ENCODE peak calls at places on chromosome 20, in five cellular contexts. B is WTC11, E is A549, Z is HepG2, F is GM12878. M is an unnamed sample.

GRCh38 chr20:25352746-25353145 is 37.9 kb downstream of the ABHD12 start:
- DNase-seq in B (no peak), E (no peak), Z (no peak), F (no peak), M (no peak)

GRCh38 chr20:13101701-13102100 is 92.9 kb downstream of the SPTLC3 start:
- DNase-seq in Z (no peak), F (no peak), B (no peak), E (no peak), M (no peak)

GRCh38 chr20:31842471-31843157 is 2.8 kb downstream of the FOXS1 start:
- DNase-seq in Z (no peak), F (no peak), B (no peak), E (no peak), M (no peak)

GRCh38 chr20:33724439-33725094 is 4.5 kb upstream of the PXMP4 start:
- DNase-seq in E (no peak), F (no peak), Z (peak), B (no peak), M (no peak)

GRCh38 chr20:9068896-9069663 is at the start of gene PLCB4:
- DNase-seq in E (peak), F (no peak), Z (no peak), B (peak), M (peak)

GRCh38 chr20:49375170-49375569 is 97.3 kb upstream of the ZNFX1 start:
- DNase-seq in B (no peak), E (no peak), F (no peak), Z (no peak), M (no peak)

GRCh38 chr20:51001697-51002265 is 21.1 kb downstream of the KCNG1 start:
- DNase-seq in Z (no peak), F (no peak), E (no peak), B (no peak), M (no peak)

GRCh38 chr20:45920795-45921617 is 9.1 kb upstream of the PLTP start:
- DNase-seq in E (no peak), B (no peak), Z (no peak), F (no peak), M (no peak)

GRCh38 chr20:16535281-16535680 is 38.0 kb downstream of the KIF16B start:
- DNase-seq in F (no peak), B (no peak), Z (no peak), E (no peak), M (no peak)

GRCh38 chr20:51734876-51735499 is 33.2 kb downstream of the ATP9A start:
- DNase-seq in E (no peak), B (no peak), Z (peak), F (no peak), M (no peak)

GRCh38 chr20:20318318-20319161 is 49.4 kb upstream of the INSM1 start:
- DNase-seq in Z (no peak), E (no peak), F (no peak), B (no peak), M (no peak)

GRCh38 chr20:2084703-2085102 is 16.9 kb upstream of the STK35 start:
- DNase-seq in Z (no peak), B (no peak), F (no peak), E (no peak), M (no peak)

GRCh38 chr20:37651932-37652331 is 41.9 kb upstream of the CTNNBL1 start:
- DNase-seq in F (no peak), Z (peak), B (peak), E (peak), M (peak)
- TF ChIP-seq ESRRA in F (no peak), Z (no peak), B (no peak), E (no peak), M (no peak)

DNA sequence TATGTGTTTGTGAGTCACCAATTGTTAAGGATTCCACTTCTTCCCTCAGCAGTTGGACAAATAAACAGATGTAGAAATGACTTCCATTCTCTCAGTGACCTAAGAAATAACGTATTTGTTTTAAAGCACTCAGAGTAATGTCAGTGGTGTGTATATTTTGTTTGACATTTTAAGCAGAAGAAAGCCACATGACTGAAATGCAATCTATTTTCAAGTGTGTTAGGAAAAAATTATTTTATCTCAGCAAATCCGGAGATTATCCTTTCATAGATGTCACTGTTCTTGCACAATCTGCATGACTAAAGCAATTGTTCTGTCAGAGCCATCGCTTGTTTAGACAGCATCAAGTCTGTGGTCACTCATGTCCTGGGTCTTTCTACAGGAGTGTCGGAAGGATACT is 77.1 kb downstream of the JAG1 start:
- DNase-seq in Z (peak), B (no peak), F (no peak), E (peak), M (no peak)
- TF ChIP-seq ESRRA in Z (no peak), B (no peak), F (no peak), E (no peak), M (no peak)

GRCh38 chr20:24149881-24150307 is 161.3 kb upstream of the GGTLC1 start:
- DNase-seq in F (no peak), E (peak), B (peak), Z (peak), M (peak)
- TF ChIP-seq ESRRA in F (no peak), E (no peak), B (no peak), Z (no peak), M (no peak)

DNA sequence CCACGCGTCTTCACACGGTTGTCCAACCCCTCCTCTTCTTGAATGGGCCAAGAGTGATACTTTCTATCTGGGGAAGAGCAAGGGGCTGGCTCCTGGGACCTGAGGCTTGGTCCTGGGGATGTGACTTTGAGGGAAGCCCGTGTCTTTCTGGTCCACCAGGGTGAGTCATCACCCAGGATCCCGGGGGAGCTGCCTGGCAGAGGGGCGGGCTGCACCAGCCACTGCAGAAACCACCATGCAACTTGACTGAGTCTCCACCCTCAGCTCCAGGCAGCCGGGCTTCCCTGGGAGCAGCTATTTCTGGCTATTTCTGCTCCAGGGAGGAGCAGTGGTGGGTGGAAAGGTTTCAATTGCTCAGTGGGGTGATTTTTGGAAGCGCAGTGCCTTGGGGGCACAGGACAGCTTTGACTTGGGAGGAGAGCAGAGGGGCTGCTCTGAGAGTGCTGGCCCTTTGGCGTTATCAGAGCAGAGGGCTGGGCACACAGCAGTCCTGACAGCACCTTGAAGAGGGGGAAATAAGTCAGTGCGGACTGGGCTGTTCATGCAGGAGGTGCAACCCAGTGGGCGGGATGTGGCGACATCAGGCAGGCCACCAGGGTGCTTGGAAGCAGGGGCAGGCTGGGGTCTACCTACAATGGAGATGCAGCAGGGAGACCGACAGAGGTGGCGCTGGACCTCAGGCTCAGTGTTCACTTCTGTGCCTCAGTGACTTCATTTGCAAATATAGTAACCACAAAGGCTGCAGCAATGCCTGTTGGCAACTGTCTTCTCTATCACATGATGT is 45.1 kb upstream of the FAM83D start:
- DNase-seq in E (no peak), Z (no peak), B (no peak), F (no peak), M (no peak)
- TF ChIP-seq ESRRA in E (no peak), Z (no peak), B (no peak), F (no peak), M (no peak)

GRCh38 chr20:59124326-59125029 is 39.1 kb upstream of the ZNF831 start:
- DNase-seq in B (no peak), F (no peak), E (no peak), Z (no peak), M (no peak)
- TF ChIP-seq ESRRA in B (no peak), F (no peak), E (no peak), Z (no peak), M (no peak)

DNA sequence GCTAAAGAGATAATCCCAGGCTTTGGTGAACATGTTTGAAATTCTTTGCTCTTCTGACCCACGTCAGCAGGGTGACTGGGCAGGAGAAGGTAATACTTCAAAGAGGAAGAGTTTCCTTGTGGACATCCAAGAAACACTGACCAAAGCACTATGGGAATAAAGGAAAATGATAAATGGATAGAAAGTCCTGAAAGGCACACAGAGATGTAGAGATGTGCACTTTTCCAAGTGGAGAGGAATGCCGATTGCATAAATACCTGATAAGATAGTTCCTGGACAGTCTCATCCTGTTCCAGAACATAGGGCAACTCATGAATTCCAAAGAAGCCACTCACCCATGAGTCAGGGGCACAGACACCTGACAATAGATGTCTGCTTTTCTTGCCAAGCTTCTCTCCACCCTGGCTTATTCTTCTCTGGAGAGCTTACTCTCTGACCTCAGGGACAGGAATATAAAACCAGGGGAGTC is 191.3 kb upstream of the FOXA2 start:
- DNase-seq in Z (peak), B (no peak), F (no peak), E (peak), M (no peak)
- TF ChIP-seq ESRRA in Z (no peak), B (no peak), F (no peak), E (no peak), M (no peak)

GRCh38 chr20:57188056-57188455 is 78.4 kb downstream of the BMP7 start:
- DNase-seq in B (no peak), Z (no peak), F (no peak), E (no peak), M (no peak)

GRCh38 chr20:57186192-57186591 is 80.2 kb downstream of the BMP7 start:
- DNase-seq in F (no peak), E (no peak), Z (no peak), B (no peak), M (no peak)

GRCh38 chr20:57187068-57187634 is 79.3 kb downstream of the BMP7 start:
- DNase-seq in F (no peak), E (no peak), Z (no peak), B (no peak), M (no peak)

GRCh38 chr20:57183457-57184009 is 82.9 kb downstream of the BMP7 start:
- DNase-seq in Z (no peak), E (no peak), B (no peak), F (no peak), M (no peak)

DNA sequence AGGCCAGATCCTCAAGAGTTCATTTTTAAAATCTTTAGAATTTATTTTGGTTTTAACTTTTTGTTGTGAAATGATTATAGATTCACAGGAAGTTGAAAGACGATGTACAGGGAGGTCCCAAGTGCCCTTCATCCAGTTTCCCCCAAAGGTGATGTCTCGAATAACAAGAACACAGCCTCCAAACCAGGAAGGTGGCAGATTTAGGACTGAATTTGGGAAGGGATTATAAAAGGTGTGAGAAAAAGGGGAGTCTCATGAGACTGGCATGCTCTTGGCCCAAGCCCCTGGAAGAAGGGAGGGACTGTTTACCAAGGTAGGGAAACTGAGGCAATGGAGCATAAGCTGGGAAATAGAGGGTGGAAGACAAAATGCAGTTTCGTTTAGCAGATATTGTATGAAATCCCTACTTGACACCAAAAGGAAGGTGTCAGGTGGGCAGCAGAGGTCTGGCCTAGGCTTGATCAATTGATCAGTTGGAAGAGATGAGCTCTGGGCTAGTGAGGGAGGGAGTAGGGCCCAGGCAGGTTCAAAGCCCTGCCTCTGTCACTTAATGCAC is 81.2 kb downstream of the BMP7 start:
- DNase-seq in E (no peak), Z (no peak), B (no peak), F (no peak), M (no peak)
- TF ChIP-seq ESRRA in E (no peak), Z (no peak), B (no peak), F (no peak), M (no peak)

DNA sequence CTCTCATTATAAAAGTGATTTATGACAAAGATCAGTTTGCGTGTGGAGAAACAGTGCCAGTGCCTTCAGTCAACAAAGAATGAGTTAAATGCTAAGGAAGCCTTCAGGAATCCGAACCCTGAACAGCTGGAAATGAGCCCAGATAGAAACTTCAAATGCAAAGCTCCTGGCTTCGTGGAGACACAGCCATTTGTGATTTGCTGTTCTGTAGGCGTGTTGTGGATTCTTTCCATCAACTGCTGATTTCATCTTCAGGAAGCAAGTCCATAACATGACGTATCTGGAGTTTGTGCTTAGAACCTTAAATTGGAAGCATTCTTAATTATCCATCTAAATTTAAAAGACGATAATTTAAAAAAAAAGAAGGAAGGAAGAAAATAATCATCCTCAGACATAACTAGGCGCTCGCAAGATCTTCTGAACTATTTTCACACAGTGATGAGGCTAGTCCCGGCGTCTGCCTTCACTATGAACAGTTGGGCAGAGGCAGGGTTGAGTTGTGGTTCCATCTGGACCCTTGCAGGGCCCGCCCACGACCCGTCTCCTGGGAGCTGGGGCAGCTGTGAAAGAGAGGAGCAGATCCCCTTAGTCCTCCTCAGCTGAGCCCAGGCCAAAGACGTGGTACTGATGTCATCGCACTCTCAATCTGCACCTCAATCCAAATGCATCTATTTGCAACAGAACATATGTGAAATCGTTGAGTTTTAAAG is 15.6 kb downstream of the TCFL5 start:
- DNase-seq in E (no peak), B (no peak), Z (no peak), F (no peak), M (no peak)
- TF ChIP-seq ESRRA in E (no peak), B (no peak), Z (no peak), F (no peak), M (no peak)

M was measured in K562.